ENCODE peak calls at places on chromosomes 12 and 14, in four cellular contexts. Z is astrocyte of the cerebellum; T is ACHN; K is stimulated activated CD4-positive, alpha-beta T cell treated with anti-CD3 and anti-CD28 coated beads, Interleukin-15, amount 100 ng/mL, for 1 hour. S is an unnamed sample.

GRCh38 chr12:95789126-95790024 is 1.2 kb downstream of the NTN4 start:
- DNase-seq in Z (no peak), T (peak; percentile 77), K (no peak), S (no peak)

GRCh38 chr12:53225635-53226424 is 6.2 kb downstream of the RARG start:
- DNase-seq in Z (no peak), T (no peak), K (no peak), S (no peak)

GRCh38 chr14:94702629-94703028 is 67.3 kb downstream of the GSC start:
- DNase-seq in Z (no peak), T (no peak), K (no peak), S (no peak)

GRCh38 chr14:91125801-91126200 is 11.9 kb downstream of the DGLUCY start:
- DNase-seq in Z (no peak), T (no peak), K (no peak), S (no peak)

GRCh38 chr12:52044284-52044983 is 6.8 kb upstream of the NR4A1 start:
- DNase-seq in Z (peak; percentile 92), T (no peak), K (no peak), S (no peak)

GRCh38 chr14:61280092-61280525 is 1.0 kb downstream of the TMEM30B start:
- DNase-seq in Z (no peak), T (no peak), K (peak; percentile 34), S (no peak)

GRCh38 chr12:48894271-48894670 is 28.6 kb upstream of the RND1 start:
- DNase-seq in Z (no peak), T (no peak), K (no peak), S (no peak)

GRCh38 chr14:101249676-101250036 is 311.6 kb upstream of the DIO3 start:
- DNase-seq in Z (no peak), T (no peak), K (no peak), S (no peak)

GRCh38 chr14:104895207-104895785 is 29.4 kb upstream of the PLD4 start:
- DNase-seq in Z (no peak), T (no peak), K (no peak), S (no peak)

GRCh38 chr12:40105515-40106201 is at the start of gene SLC2A13:
- DNase-seq in Z (peak; percentile 18), T (peak; percentile 89), K (peak; percentile 65), S (peak; percentile 59)

GRCh38 chr12:77723308-77723707 is 107.4 kb upstream of the NAV3 start:
- DNase-seq in Z (no peak), T (no peak), K (no peak), S (no peak)

GRCh38 chr12:125015680-125016310 is 22.4 kb downstream of the BRI3BP start:
- DNase-seq in Z (no peak), T (no peak), K (no peak), S (no peak)

GRCh38 chr14:100147181-100147631 is 12.2 kb downstream of the DEGS2 start:
- DNase-seq in Z (no peak), T (no peak), K (peak; percentile 44), S (no peak)